ENCODE peak calls at places on chromosomes 2 and 18, in six cellular contexts. Z is AG09309; U is G401; G is left cardiac atrium; I is stimulated activated CD8-positive, alpha-beta memory T cell treated with anti-CD3 and anti-CD28 coated beads, Interleukin-2, amount 100 ng/mL, for 1 hour; W is EL. J is an unnamed sample.
A peak's percentile ranks its signal among the peaks of the same experiment; 100 is the strongest.

GRCh38 chr2:191758420-191759199 is 80.7 kb downstream of the NABP1 start:
- DNase-seq in Z (no peak), G (peak; percentile 23), I (peak; percentile 19), U (no peak), W (peak; percentile 80), J (peak; percentile 75)

GRCh38 chr18:10851824-10852225 is 297.5 kb downstream of the PIEZO2 start:
- DNase-seq in G (no peak), U (peak; percentile 40), W (peak; percentile 61), Z (peak; percentile 29), I (no peak), J (peak; percentile 52)

GRCh38 chr2:119415630-119416029 is 16.0 kb upstream of the TMEM37 start:
- DNase-seq in Z (no peak), I (no peak), G (no peak), W (no peak), U (no peak), J (no peak)

GRCh38 chr2:236179653-236180500 is 11.7 kb upstream of the GBX2 start:
- DNase-seq in I (no peak), G (no peak), U (peak; percentile 29), Z (no peak), W (peak; percentile 80), J (no peak)

GRCh38 chr2:20507166-20507692 is 60.4 kb downstream of the RHOB start:
- DNase-seq in I (no peak), G (no peak), W (no peak), Z (no peak), U (no peak), J (no peak)

GRCh38 chr2:84963323-84963691 is 7.7 kb upstream of the KCMF1 start:
- DNase-seq in U (no peak), Z (no peak), W (no peak), I (no peak), G (no peak), J (no peak)

GRCh38 chr2:189726849-189727248 is 35.7 kb downstream of the OSGEPL1 start:
- DNase-seq in I (no peak), W (no peak), G (no peak), Z (no peak), U (no peak), J (no peak)

GRCh38 chr2:199455186-199455532 is 2.6 kb downstream of the SATB2 start:
- DNase-seq in I (no peak), W (no peak), Z (no peak), G (no peak), U (no peak), J (no peak)

GRCh38 chr2:181900007-181900651 is 8.6 kb downstream of the ITPRID2 start:
- DNase-seq in Z (no peak), G (no peak), I (no peak), W (no peak), U (no peak), J (no peak)

GRCh38 chr2:14909795-14910194 is 277.3 kb downstream of the LRATD1 start:
- DNase-seq in W (no peak), U (no peak), I (no peak), Z (no peak), G (no peak), J (no peak)

J was measured in Caco-2.